ENCODE peak calls at places on chromosomes 3 and 15, in four cellular contexts. Y is NCI-H1092 treated with DMSO at 0.1 percent for 48 hours, H is GM04504, T is GM23338. M is an unnamed sample.

GRCh38 chr15:48285329-48286214 is 45.7 kb upstream of the DUT start:
- DNase-seq in Y (peak; percentile 73), H (peak; percentile 48), T (peak; percentile 93), M (peak; percentile 54)

GRCh38 chr3:61078016-61078415 is 173.2 kb downstream of the FHIT start:
- DNase-seq in Y (no peak), H (no peak), T (no peak), M (no peak)

GRCh38 chr15:47184003-47184404 is 533.3 kb upstream of the SEMA6D start:
- DNase-seq in Y (peak; percentile 81), H (no peak), T (peak; percentile 74), M (no peak)

GRCh38 chr3:185702564-185703225 is 116.6 kb downstream of the SENP2 start:
- DNase-seq in Y (peak; percentile 21), H (no peak), T (peak; percentile 39), M (no peak)

GRCh38 chr3:79419222-79419621 is 348.6 kb downstream of the ROBO1 start:
- DNase-seq in Y (no peak), H (no peak), T (no peak), M (no peak)

GRCh38 chr15:69000725-69001503 is 13.6 kb upstream of the NOX5 start:
- DNase-seq in Y (no peak), H (no peak), T (no peak), M (no peak)

GRCh38 chr3:178385280-178385952 is 150.8 kb upstream of the KCNMB2 start:
- DNase-seq in Y (peak; percentile 73), H (no peak), T (peak; percentile 61), M (peak; percentile 58)

GRCh38 chr3:188749010-188749617 is 422.7 kb upstream of the TPRG1 start:
- DNase-seq in Y (no peak), H (no peak), T (peak; percentile 89), M (no peak)

GRCh38 chr15:77525411-77525811 is 104.7 kb downstream of the HMG20A start:
- DNase-seq in Y (no peak), H (no peak), T (no peak), M (no peak)

GRCh38 chr3:57958642-57959406 is 49.4 kb upstream of the FLNB start:
- DNase-seq in Y (no peak), H (no peak), T (no peak), M (no peak)

GRCh38 chr15:57436166-57436565 is 59.9 kb downstream of the CGNL1 start:
- DNase-seq in Y (no peak), H (no peak), T (no peak), M (no peak)

GRCh38 chr3:16665282-16665741 is 60.1 kb upstream of the DAZL start:
- DNase-seq in Y (no peak), H (peak; percentile 7), T (peak; percentile 60), M (no peak)

GRCh38 chr3:171871392-171872274 is 28.5 kb downstream of the TMEM212 start:
- DNase-seq in Y (no peak), H (no peak), T (no peak), M (no peak)

GRCh38 chr15:85840802-85841152 is 46.1 kb upstream of the KLHL25 start:
- DNase-seq in Y (no peak), H (no peak), T (no peak), M (no peak)

GRCh38 chr15:59060348-59060747 is 44.6 kb upstream of the CCNB2 start:
- DNase-seq in Y (no peak), H (no peak), T (no peak), M (no peak)

GRCh38 chr3:53162672-53163458 is 1.9 kb downstream of the PRKCD start:
- DNase-seq in Y (no peak), H (no peak), T (no peak), M (no peak)

GRCh38 chr15:34079904-34080303 is 21.8 kb downstream of the EMC7 start:
- DNase-seq in Y (no peak), H (no peak), T (no peak), M (no peak)

GRCh38 chr15:43237842-43238470 is 17.1 kb upstream of the EPB42 start:
- DNase-seq in Y (no peak), H (no peak), T (no peak), M (no peak)

GRCh38 chr15:74616996-74617395 is 1.4 kb downstream of the CLK3 start:
- DNase-seq in Y (no peak), H (no peak), T (no peak), M (no peak)

GRCh38 chr15:55267401-55268053 is 22.1 kb downstream of the RAB27A start:
- DNase-seq in Y (no peak), H (no peak), T (no peak), M (no peak)

GRCh38 chr15:70585707-70586034 is 177.7 kb downstream of the UACA start:
- DNase-seq in Y (no peak), H (no peak), T (no peak), M (no peak)

GRCh38 chr3:168996622-168997021 is 666.9 kb downstream of the MECOM start:
- DNase-seq in Y (no peak), H (no peak), T (no peak), M (no peak)

GRCh38 chr15:32651229-32651837 is 9.8 kb downstream of the SCG5 start:
- DNase-seq in Y (peak; percentile 36), H (peak; percentile 60), T (peak; percentile 86), M (no peak)

M was measured in NCI-H2029 treated with DMSO at 0.1 percent for 48 hours.